ENCODE peak calls at places on chromosomes 3 and 15, in five cellular contexts. K is AG10803; C is erythroblast; D is stimulated activated CD4-positive, alpha-beta T cell treated with anti-CD3 and anti-CD28 coated beads, TNF-alpha, amount 100 ng/mL, for 24 hours; E is NAMALWA. P is an unnamed sample.

GRCh38 chr3:151925876-151926275 is 52.4 kb downstream of the SUCNR1 start:
- DNase-seq in C (no peak), E (no peak), K (peak), D (no peak), P (no peak)

GRCh38 chr3:8536106-8537052 is 34.8 kb downstream of the LMCD1 start:
- DNase-seq in C (no peak), E (no peak), K (peak), D (no peak), P (no peak)

GRCh38 chr15:26298666-26299065 is 435.5 kb upstream of the ATP10A start:
- DNase-seq in K (no peak), E (no peak), C (no peak), D (no peak), P (no peak)

GRCh38 chr15:67019069-67019468 is 46.3 kb upstream of the SMAD3 start:
- DNase-seq in D (no peak), K (no peak), E (no peak), C (no peak), P (no peak)

GRCh38 chr3:142077155-142077858 is 72.0 kb downstream of the TFDP2 start:
- DNase-seq in D (no peak), C (no peak), K (no peak), E (no peak), P (no peak)

GRCh38 chr15:50143255-50143860 is 24.3 kb upstream of the ATP8B4 start:
- DNase-seq in K (no peak), C (no peak), E (no peak), D (no peak), P (no peak)

GRCh38 chr15:67157779-67158366 is 92.5 kb downstream of the SMAD3 start:
- DNase-seq in E (no peak), D (no peak), C (no peak), K (no peak), P (no peak)

GRCh38 chr3:42906085-42906904 is at the start of gene ZNF662:
- DNase-seq in C (no peak), D (no peak), E (no peak), K (peak), P (no peak)

GRCh38 chr3:168117853-168118313 is 22.2 kb upstream of the GOLIM4 start:
- DNase-seq in D (no peak), E (no peak), C (peak), K (peak), P (peak)

GRCh38 chr15:83106994-83107840 is at the start of gene TM6SF1:
- DNase-seq in K (no peak), D (no peak), E (no peak), C (peak), P (peak)